ENCODE peak calls at places on chromosomes 11 and 22, in five cellular contexts. One of them, this sample, is unnamed.

GRCh38 chr22:49564054-49564453 is 263.6 kb downstream of the BRD1 start:
- DNase-seq in stimulated activated CD8-positive, alpha-beta memory T cell treated with anti-CD3 and anti-CD28 coated beads, Interleukin-15, amount 100 ng/mL, for 48 hours: no peak
- DNase-seq in OCI-LY7: no peak
- DNase-seq in DMS153: no peak
- DNase-seq in activated CD4-positive, alpha-beta T cell treated with anti-CD3 and anti-CD28 coated beads, Interleukin-2, amount 50 U/mL, for 4 hours: no peak
- DNase-seq in this sample: no peak

GRCh38 chr11:119093951-119094815 is 7.5 kb downstream of the DPAGT1 start:
- DNase-seq in OCI-LY7: peak; percentile 58
- DNase-seq in DMS153: no peak
- DNase-seq in stimulated activated CD8-positive, alpha-beta memory T cell treated with anti-CD3 and anti-CD28 coated beads, Interleukin-15, amount 100 ng/mL, for 48 hours: no peak
- DNase-seq in activated CD4-positive, alpha-beta T cell treated with anti-CD3 and anti-CD28 coated beads, Interleukin-2, amount 50 U/mL, for 4 hours: peak; percentile 44
- DNase-seq in this sample: no peak

GRCh38 chr11:82930229-82930628 is 28.7 kb downstream of the DDIAS start:
- DNase-seq in OCI-LY7: peak; percentile 75
- DNase-seq in DMS153: no peak
- DNase-seq in stimulated activated CD8-positive, alpha-beta memory T cell treated with anti-CD3 and anti-CD28 coated beads, Interleukin-15, amount 100 ng/mL, for 48 hours: no peak
- DNase-seq in activated CD4-positive, alpha-beta T cell treated with anti-CD3 and anti-CD28 coated beads, Interleukin-2, amount 50 U/mL, for 4 hours: no peak
- DNase-seq in this sample: no peak

GRCh38 chr11:106344392-106344791 is 266.9 kb downstream of the AASDHPPT start:
- DNase-seq in OCI-LY7: no peak
- DNase-seq in activated CD4-positive, alpha-beta T cell treated with anti-CD3 and anti-CD28 coated beads, Interleukin-2, amount 50 U/mL, for 4 hours: no peak
- DNase-seq in stimulated activated CD8-positive, alpha-beta memory T cell treated with anti-CD3 and anti-CD28 coated beads, Interleukin-15, amount 100 ng/mL, for 48 hours: no peak
- DNase-seq in DMS153: no peak
- DNase-seq in this sample: no peak

GRCh38 chr11:87425943-87426342 is 388.2 kb downstream of the TMEM135 start:
- DNase-seq in stimulated activated CD8-positive, alpha-beta memory T cell treated with anti-CD3 and anti-CD28 coated beads, Interleukin-15, amount 100 ng/mL, for 48 hours: no peak
- DNase-seq in activated CD4-positive, alpha-beta T cell treated with anti-CD3 and anti-CD28 coated beads, Interleukin-2, amount 50 U/mL, for 4 hours: no peak
- DNase-seq in DMS153: no peak
- DNase-seq in OCI-LY7: no peak
- DNase-seq in this sample: no peak

GRCh38 chr22:23180301-23180892 is at the start of gene BCR:
- DNase-seq in DMS153: peak; percentile 18
- DNase-seq in stimulated activated CD8-positive, alpha-beta memory T cell treated with anti-CD3 and anti-CD28 coated beads, Interleukin-15, amount 100 ng/mL, for 48 hours: no peak
- DNase-seq in OCI-LY7: peak; percentile 77
- DNase-seq in activated CD4-positive, alpha-beta T cell treated with anti-CD3 and anti-CD28 coated beads, Interleukin-2, amount 50 U/mL, for 4 hours: peak; percentile 49
- DNase-seq in this sample: peak; percentile 68

GRCh38 chr22:46267431-46268279 is at the start of gene TTC38:
- DNase-seq in stimulated activated CD8-positive, alpha-beta memory T cell treated with anti-CD3 and anti-CD28 coated beads, Interleukin-15, amount 100 ng/mL, for 48 hours: no peak
- DNase-seq in DMS153: peak; percentile 27
- DNase-seq in activated CD4-positive, alpha-beta T cell treated with anti-CD3 and anti-CD28 coated beads, Interleukin-2, amount 50 U/mL, for 4 hours: peak; percentile 12
- DNase-seq in OCI-LY7: no peak
- DNase-seq in this sample: peak; percentile 36

GRCh38 chr11:62747475-62748160 is 6.3 kb downstream of the ZBTB3 start:
- DNase-seq in DMS153: no peak
- DNase-seq in stimulated activated CD8-positive, alpha-beta memory T cell treated with anti-CD3 and anti-CD28 coated beads, Interleukin-15, amount 100 ng/mL, for 48 hours: no peak
- DNase-seq in OCI-LY7: no peak
- DNase-seq in activated CD4-positive, alpha-beta T cell treated with anti-CD3 and anti-CD28 coated beads, Interleukin-2, amount 50 U/mL, for 4 hours: no peak
- DNase-seq in this sample: no peak

GRCh38 chr11:10876168-10876567 is 18.3 kb upstream of the ZBED5 start:
- DNase-seq in OCI-LY7: no peak
- DNase-seq in DMS153: no peak
- DNase-seq in activated CD4-positive, alpha-beta T cell treated with anti-CD3 and anti-CD28 coated beads, Interleukin-2, amount 50 U/mL, for 4 hours: no peak
- DNase-seq in stimulated activated CD8-positive, alpha-beta memory T cell treated with anti-CD3 and anti-CD28 coated beads, Interleukin-15, amount 100 ng/mL, for 48 hours: no peak
- DNase-seq in this sample: no peak

GRCh38 chr11:20474176-20474950 is 86.8 kb downstream of the PRMT3 start:
- DNase-seq in OCI-LY7: no peak
- DNase-seq in activated CD4-positive, alpha-beta T cell treated with anti-CD3 and anti-CD28 coated beads, Interleukin-2, amount 50 U/mL, for 4 hours: no peak
- DNase-seq in stimulated activated CD8-positive, alpha-beta memory T cell treated with anti-CD3 and anti-CD28 coated beads, Interleukin-15, amount 100 ng/mL, for 48 hours: no peak
- DNase-seq in DMS153: no peak
- DNase-seq in this sample: no peak

GRCh38 chr11:117415358-117415896 is 87.8 kb downstream of the CEP164 start:
- DNase-seq in stimulated activated CD8-positive, alpha-beta memory T cell treated with anti-CD3 and anti-CD28 coated beads, Interleukin-15, amount 100 ng/mL, for 48 hours: no peak
- DNase-seq in activated CD4-positive, alpha-beta T cell treated with anti-CD3 and anti-CD28 coated beads, Interleukin-2, amount 50 U/mL, for 4 hours: no peak
- DNase-seq in OCI-LY7: no peak
- DNase-seq in DMS153: no peak
- DNase-seq in this sample: no peak

GRCh38 chr11:107999759-108000455 is 8.8 kb upstream of the CUL5 start:
- DNase-seq in activated CD4-positive, alpha-beta T cell treated with anti-CD3 and anti-CD28 coated beads, Interleukin-2, amount 50 U/mL, for 4 hours: no peak
- DNase-seq in DMS153: peak; percentile 3
- DNase-seq in stimulated activated CD8-positive, alpha-beta memory T cell treated with anti-CD3 and anti-CD28 coated beads, Interleukin-15, amount 100 ng/mL, for 48 hours: peak; percentile 10
- DNase-seq in OCI-LY7: peak; percentile 72
- DNase-seq in this sample: peak; percentile 15

GRCh38 chr11:2562181-2562581 is 117.4 kb downstream of the KCNQ1 start:
- DNase-seq in stimulated activated CD8-positive, alpha-beta memory T cell treated with anti-CD3 and anti-CD28 coated beads, Interleukin-15, amount 100 ng/mL, for 48 hours: no peak
- DNase-seq in OCI-LY7: no peak
- DNase-seq in activated CD4-positive, alpha-beta T cell treated with anti-CD3 and anti-CD28 coated beads, Interleukin-2, amount 50 U/mL, for 4 hours: no peak
- DNase-seq in DMS153: no peak
- DNase-seq in this sample: no peak

GRCh38 chr22:37310815-37311595 is 28.7 kb downstream of the CYTH4 start:
- DNase-seq in DMS153: no peak
- DNase-seq in stimulated activated CD8-positive, alpha-beta memory T cell treated with anti-CD3 and anti-CD28 coated beads, Interleukin-15, amount 100 ng/mL, for 48 hours: no peak
- DNase-seq in activated CD4-positive, alpha-beta T cell treated with anti-CD3 and anti-CD28 coated beads, Interleukin-2, amount 50 U/mL, for 4 hours: no peak
- DNase-seq in OCI-LY7: no peak
- DNase-seq in this sample: no peak

GRCh38 chr11:110337570-110338193 is 41.3 kb upstream of the RDX start:
- DNase-seq in stimulated activated CD8-positive, alpha-beta memory T cell treated with anti-CD3 and anti-CD28 coated beads, Interleukin-15, amount 100 ng/mL, for 48 hours: peak; percentile 36
- DNase-seq in DMS153: no peak
- DNase-seq in activated CD4-positive, alpha-beta T cell treated with anti-CD3 and anti-CD28 coated beads, Interleukin-2, amount 50 U/mL, for 4 hours: peak; percentile 3
- DNase-seq in OCI-LY7: no peak
- DNase-seq in this sample: no peak

GRCh38 chr11:35927730-35928129 is 16.1 kb upstream of the LDLRAD3 start:
- DNase-seq in DMS153: peak; percentile 63
- DNase-seq in stimulated activated CD8-positive, alpha-beta memory T cell treated with anti-CD3 and anti-CD28 coated beads, Interleukin-15, amount 100 ng/mL, for 48 hours: no peak
- DNase-seq in OCI-LY7: no peak
- DNase-seq in activated CD4-positive, alpha-beta T cell treated with anti-CD3 and anti-CD28 coated beads, Interleukin-2, amount 50 U/mL, for 4 hours: no peak
- DNase-seq in this sample: no peak

GRCh38 chr11:44312876-44313275 is 2.9 kb upstream of the ALX4 start:
- DNase-seq in DMS153: no peak
- DNase-seq in OCI-LY7: no peak
- DNase-seq in activated CD4-positive, alpha-beta T cell treated with anti-CD3 and anti-CD28 coated beads, Interleukin-2, amount 50 U/mL, for 4 hours: no peak
- DNase-seq in stimulated activated CD8-positive, alpha-beta memory T cell treated with anti-CD3 and anti-CD28 coated beads, Interleukin-15, amount 100 ng/mL, for 48 hours: no peak
- DNase-seq in this sample: no peak

GRCh38 chr11:1837171-1838076 is 1.4 kb upstream of the TNNI2 start:
- DNase-seq in activated CD4-positive, alpha-beta T cell treated with anti-CD3 and anti-CD28 coated beads, Interleukin-2, amount 50 U/mL, for 4 hours: peak; percentile 70
- DNase-seq in stimulated activated CD8-positive, alpha-beta memory T cell treated with anti-CD3 and anti-CD28 coated beads, Interleukin-15, amount 100 ng/mL, for 48 hours: peak; percentile 78
- DNase-seq in DMS153: no peak
- DNase-seq in OCI-LY7: peak; percentile 88
- DNase-seq in this sample: peak; percentile 34

GRCh38 chr11:8338138-8338537 is 74.5 kb upstream of the LMO1 start:
- DNase-seq in DMS153: no peak
- DNase-seq in OCI-LY7: peak; percentile 21
- DNase-seq in activated CD4-positive, alpha-beta T cell treated with anti-CD3 and anti-CD28 coated beads, Interleukin-2, amount 50 U/mL, for 4 hours: no peak
- DNase-seq in stimulated activated CD8-positive, alpha-beta memory T cell treated with anti-CD3 and anti-CD28 coated beads, Interleukin-15, amount 100 ng/mL, for 48 hours: no peak
- DNase-seq in this sample: peak; percentile 21

GRCh38 chr11:19913236-19913892 is 200.7 kb downstream of the NAV2 start:
- DNase-seq in stimulated activated CD8-positive, alpha-beta memory T cell treated with anti-CD3 and anti-CD28 coated beads, Interleukin-15, amount 100 ng/mL, for 48 hours: no peak
- DNase-seq in DMS153: no peak
- DNase-seq in activated CD4-positive, alpha-beta T cell treated with anti-CD3 and anti-CD28 coated beads, Interleukin-2, amount 50 U/mL, for 4 hours: no peak
- DNase-seq in OCI-LY7: no peak
- DNase-seq in this sample: no peak

GRCh38 chr11:42631223-42631843 is 680.5 kb upstream of the API5 start:
- DNase-seq in DMS153: peak; percentile 27
- DNase-seq in OCI-LY7: peak; percentile 11
- DNase-seq in activated CD4-positive, alpha-beta T cell treated with anti-CD3 and anti-CD28 coated beads, Interleukin-2, amount 50 U/mL, for 4 hours: no peak
- DNase-seq in stimulated activated CD8-positive, alpha-beta memory T cell treated with anti-CD3 and anti-CD28 coated beads, Interleukin-15, amount 100 ng/mL, for 48 hours: no peak
- DNase-seq in this sample: no peak

GRCh38 chr11:62508336-62509058 is 38.1 kb downstream of the AHNAK start:
- DNase-seq in OCI-LY7: peak; percentile 40
- DNase-seq in stimulated activated CD8-positive, alpha-beta memory T cell treated with anti-CD3 and anti-CD28 coated beads, Interleukin-15, amount 100 ng/mL, for 48 hours: no peak
- DNase-seq in DMS153: peak; percentile 47
- DNase-seq in activated CD4-positive, alpha-beta T cell treated with anti-CD3 and anti-CD28 coated beads, Interleukin-2, amount 50 U/mL, for 4 hours: no peak
- DNase-seq in this sample: peak; percentile 52

GRCh38 chr22:22397875-22398524 is 110.5 kb downstream of the ZNF280B start:
- DNase-seq in OCI-LY7: peak; percentile 58
- DNase-seq in stimulated activated CD8-positive, alpha-beta memory T cell treated with anti-CD3 and anti-CD28 coated beads, Interleukin-15, amount 100 ng/mL, for 48 hours: no peak
- DNase-seq in DMS153: no peak
- DNase-seq in activated CD4-positive, alpha-beta T cell treated with anti-CD3 and anti-CD28 coated beads, Interleukin-2, amount 50 U/mL, for 4 hours: no peak
- DNase-seq in this sample: no peak

GRCh38 chr11:122656073-122656630 is 630 bp downstream of the UBASH3B start:
- DNase-seq in OCI-LY7: peak; percentile 61
- DNase-seq in stimulated activated CD8-positive, alpha-beta memory T cell treated with anti-CD3 and anti-CD28 coated beads, Interleukin-15, amount 100 ng/mL, for 48 hours: peak; percentile 30
- DNase-seq in DMS153: no peak
- DNase-seq in activated CD4-positive, alpha-beta T cell treated with anti-CD3 and anti-CD28 coated beads, Interleukin-2, amount 50 U/mL, for 4 hours: peak; percentile 63
- DNase-seq in this sample: peak; percentile 60

GRCh38 chr22:41915035-41915782 is at the start of gene SHISA8:
- DNase-seq in OCI-LY7: no peak
- DNase-seq in DMS153: no peak
- DNase-seq in activated CD4-positive, alpha-beta T cell treated with anti-CD3 and anti-CD28 coated beads, Interleukin-2, amount 50 U/mL, for 4 hours: peak; percentile 63
- DNase-seq in stimulated activated CD8-positive, alpha-beta memory T cell treated with anti-CD3 and anti-CD28 coated beads, Interleukin-15, amount 100 ng/mL, for 48 hours: peak; percentile 37
- DNase-seq in this sample: no peak

GRCh38 chr11:62595124-62595523 is 3.8 kb upstream of the TUT1 start:
- DNase-seq in OCI-LY7: no peak
- DNase-seq in activated CD4-positive, alpha-beta T cell treated with anti-CD3 and anti-CD28 coated beads, Interleukin-2, amount 50 U/mL, for 4 hours: no peak
- DNase-seq in DMS153: no peak
- DNase-seq in stimulated activated CD8-positive, alpha-beta memory T cell treated with anti-CD3 and anti-CD28 coated beads, Interleukin-15, amount 100 ng/mL, for 48 hours: no peak
- DNase-seq in this sample: no peak

GRCh38 chr11:2579315-2580060 is 120.3 kb downstream of the KCNQ1OT1 start:
- DNase-seq in activated CD4-positive, alpha-beta T cell treated with anti-CD3 and anti-CD28 coated beads, Interleukin-2, amount 50 U/mL, for 4 hours: no peak
- DNase-seq in OCI-LY7: no peak
- DNase-seq in DMS153: no peak
- DNase-seq in stimulated activated CD8-positive, alpha-beta memory T cell treated with anti-CD3 and anti-CD28 coated beads, Interleukin-15, amount 100 ng/mL, for 48 hours: no peak
- DNase-seq in this sample: no peak

GRCh38 chr22:19663286-19663815 is 51.0 kb upstream of the SEPTIN5 start:
- DNase-seq in activated CD4-positive, alpha-beta T cell treated with anti-CD3 and anti-CD28 coated beads, Interleukin-2, amount 50 U/mL, for 4 hours: no peak
- DNase-seq in DMS153: peak; percentile 79
- DNase-seq in stimulated activated CD8-positive, alpha-beta memory T cell treated with anti-CD3 and anti-CD28 coated beads, Interleukin-15, amount 100 ng/mL, for 48 hours: no peak
- DNase-seq in OCI-LY7: no peak
- DNase-seq in this sample: no peak

This sample was measured in NCI-H345.